ENCODE peak calls at places on chromosome 17, in eight cellular contexts. L is nephron progenitor cell; S is left kidney; J is AG09309; K is adipocyte; O is endothelial cell; H is SHP77; R is stimulated activated CD4-positive, alpha-beta T cell treated with anti-CD3 and anti-CD28 coated beads, TNF-alpha, amount 100 ng/mL, for 24 hours. Q is an unnamed sample.
A peak's percentile ranks its signal among the peaks of the same experiment; 100 is the strongest.

GRCh38 chr17:45030733-45031132 is 20.7 kb downstream of the DCAKD start:
- DNase-seq in H (no peak), J (no peak), K (no peak), S (no peak), O (no peak), R (no peak), L (no peak), Q (no peak)

GRCh38 chr17:81682565-81683207 is 911 bp downstream of the ARL16 start:
- DNase-seq in J (no peak), R (no peak), H (no peak), L (no peak), O (no peak), K (peak; percentile 51), S (peak; percentile 60), Q (no peak)

GRCh38 chr17:3381957-3382356 is 4.2 kb downstream of the OR3A2 start:
- DNase-seq in L (no peak), H (no peak), J (no peak), K (no peak), R (no peak), O (no peak), S (no peak), Q (no peak)

GRCh38 chr17:35089846-35090193 is 26.3 kb upstream of the RFFL start:
- DNase-seq in S (no peak), J (no peak), L (no peak), K (peak; percentile 24), H (peak; percentile 49), O (peak; percentile 40), R (peak; percentile 48), Q (no peak)

GRCh38 chr17:52159159-52159809 is 770 bp upstream of the CA10 start:
- DNase-seq in O (no peak), H (no peak), J (no peak), L (no peak), R (no peak), K (no peak), S (peak; percentile 5), Q (no peak)

GRCh38 chr17:81428121-81428515 is 32.9 kb downstream of the BAHCC1 start:
- DNase-seq in O (no peak), J (no peak), H (peak; percentile 65), S (no peak), R (no peak), K (no peak), L (no peak), Q (peak; percentile 82)

GRCh38 chr17:1147664-1148063 is 32.1 kb downstream of the ABR start:
- DNase-seq in H (peak; percentile 91), O (peak; percentile 73), L (peak; percentile 59), S (peak; percentile 94), R (no peak), K (peak; percentile 37), J (no peak), Q (peak; percentile 73)

GRCh38 chr17:80968602-80969029 is 23.0 kb upstream of the CHMP6 start:
- DNase-seq in J (no peak), L (no peak), S (no peak), O (no peak), R (no peak), K (peak; percentile 70), H (peak; percentile 65), Q (peak; percentile 76)

GRCh38 chr17:50631908-50632571 is 2.6 kb upstream of the ABCC3 start:
- DNase-seq in S (no peak), J (no peak), L (no peak), R (no peak), O (no peak), H (no peak), K (no peak), Q (no peak)

GRCh38 chr17:14429084-14429483 is 128.2 kb downstream of the HS3ST3B1 start:
- DNase-seq in K (no peak), H (no peak), R (no peak), S (no peak), J (no peak), L (no peak), O (no peak), Q (no peak)

GRCh38 chr17:72267601-72268000 is 146.8 kb downstream of the SOX9 start:
- DNase-seq in K (no peak), H (peak; percentile 11), R (no peak), O (no peak), J (no peak), L (no peak), S (no peak), Q (no peak)

GRCh38 chr17:36070427-36070826 is 6.4 kb downstream of the CCL18 start:
- DNase-seq in J (no peak), S (no peak), R (no peak), K (no peak), H (no peak), O (no peak), L (no peak), Q (no peak)

GRCh38 chr17:15273141-15273793 is 8.1 kb upstream of the PMP22 start:
- DNase-seq in J (peak; percentile 91), S (no peak), O (no peak), K (peak; percentile 66), R (no peak), L (no peak), H (no peak), Q (no peak)

GRCh38 chr17:74530751-74531150 is 524 bp downstream of the CD300LB start:
- DNase-seq in O (no peak), L (no peak), R (no peak), K (no peak), H (no peak), S (no peak), J (no peak), Q (no peak)

GRCh38 chr17:7259555-7259889 is 2.8 kb downstream of the CLDN7 start:
- DNase-seq in L (no peak), K (no peak), H (no peak), J (no peak), S (no peak), O (no peak), R (no peak), Q (no peak)

GRCh38 chr17:11391134-11391533 is 150.1 kb downstream of the SHISA6 start:
- DNase-seq in O (no peak), S (peak; percentile 35), R (no peak), K (no peak), L (no peak), H (no peak), J (no peak), Q (no peak)

GRCh38 chr17:75550139-75550465 is 24.6 kb downstream of the LLGL2 start:
- DNase-seq in K (no peak), O (no peak), R (no peak), H (no peak), J (no peak), S (no peak), L (no peak), Q (no peak)

GRCh38 chr17:81392909-81393654 is 2.2 kb upstream of the BAHCC1 start:
- DNase-seq in K (peak; percentile 46), S (peak; percentile 58), R (no peak), J (no peak), O (no peak), H (no peak), L (no peak), Q (peak; percentile 34)

GRCh38 chr17:44006581-44007345 is 2.3 kb downstream of the NAGS start:
- DNase-seq in H (peak; percentile 82), S (peak; percentile 98), L (peak; percentile 99), R (peak; percentile 100), K (peak; percentile 98), J (peak; percentile 88), O (peak; percentile 97), Q (peak; percentile 83)

GRCh38 chr17:79837888-79838540 is 1.2 kb downstream of the CBX4 start:
- DNase-seq in J (no peak), R (no peak), S (peak; percentile 65), L (peak; percentile 23), H (no peak), K (no peak), O (no peak), Q (no peak)

GRCh38 chr17:45823598-45823997 is 21.1 kb upstream of the SPPL2C start:
- DNase-seq in K (no peak), L (no peak), O (no peak), H (no peak), R (peak; percentile 9), J (no peak), S (no peak), Q (no peak)

GRCh38 chr17:68588362-68588761 is 12.8 kb downstream of the FAM20A start:
- DNase-seq in O (no peak), H (no peak), L (no peak), K (no peak), J (no peak), S (no peak), R (no peak), Q (no peak)

GRCh38 chr17:81035389-81036127 is 607 bp downstream of the BAIAP2 start:
- DNase-seq in S (peak; percentile 70), L (peak; percentile 60), J (no peak), R (no peak), O (no peak), H (no peak), K (peak; percentile 55), Q (no peak)

GRCh38 chr17:47775181-47775580 is 42.1 kb downstream of the TBX21 start:
- DNase-seq in O (no peak), R (no peak), K (no peak), L (no peak), S (no peak), J (no peak), H (no peak), Q (no peak)

GRCh38 chr17:72139213-72139612 is 18.4 kb downstream of the SOX9 start:
- DNase-seq in H (no peak), O (no peak), S (no peak), J (no peak), L (no peak), K (no peak), R (no peak), Q (no peak)

GRCh38 chr17:32486701-32487459 is at the start of gene CDK5R1:
- DNase-seq in J (no peak), R (peak; percentile 73), O (peak; percentile 79), H (peak; percentile 63), L (peak; percentile 90), S (peak; percentile 93), K (peak; percentile 83), Q (peak; percentile 70)

GRCh38 chr17:62965649-62966425 is at the start of gene TANC2:
- DNase-seq in K (peak; percentile 93), J (no peak), R (peak; percentile 65), S (peak; percentile 97), H (peak; percentile 67), O (peak; percentile 76), L (peak; percentile 79), Q (peak; percentile 84)

GRCh38 chr17:345992-346785 is 6.4 kb downstream of the RPH3AL start:
- DNase-seq in K (no peak), H (no peak), J (no peak), O (no peak), R (no peak), S (no peak), L (no peak), Q (no peak)

GRCh38 chr17:50668838-50669581 is 34.3 kb downstream of the ABCC3 start:
- DNase-seq in J (no peak), O (no peak), H (no peak), S (no peak), K (no peak), R (no peak), L (no peak), Q (no peak)

GRCh38 chr17:65841116-65841515 is 279.7 kb upstream of the AXIN2 start:
- DNase-seq in O (no peak), L (no peak), H (no peak), J (no peak), K (no peak), S (no peak), R (no peak), Q (no peak)

GRCh38 chr17:78307887-78308633 is 51.8 kb downstream of the SOCS3 start:
- DNase-seq in K (no peak), H (no peak), S (peak; percentile 85), J (no peak), R (no peak), O (no peak), L (no peak), Q (no peak)

GRCh38 chr17:81427446-81428120 is 32.3 kb downstream of the BAHCC1 start:
- DNase-seq in S (no peak), K (no peak), H (peak; percentile 78), R (no peak), J (no peak), O (no peak), L (no peak), Q (peak; percentile 75)

GRCh38 chr17:63740464-63741181 is 976 bp downstream of the STRADA start:
- DNase-seq in J (no peak), R (no peak), K (peak; percentile 49), O (no peak), L (no peak), H (no peak), S (peak; percentile 3), Q (no peak)

GRCh38 chr17:37820313-37821024 is 75.6 kb upstream of the HNF1B start:
- DNase-seq in O (no peak), S (no peak), L (no peak), K (no peak), R (no peak), H (no peak), J (no peak), Q (no peak)

Q was measured in head of caudate nucleus.